ENCODE peak calls at places on chromosomes 16 and 17, in five cellular contexts. S is dorsolateral prefrontal cortex, A is upper lobe of right lung, L is SK-N-SH, V is AG04450. B is an unnamed sample. For H3K27me3, the result is how much of the 10 kb centered on the place peaks cover.

GRCh38 chr16:4293822-4294457 is 21.1 kb upstream of the TFAP4 start:
- DNase-seq in V (no peak), A (peak), L (peak), S (no peak), B (no peak)

GRCh38 chr16:11232852-11233726 is 22.9 kb downstream of the SOCS1 start:
- DNase-seq in L (no peak), A (peak), S (no peak), V (no peak), B (peak)

GRCh38 chr16:82368041-82368440 is 198.0 kb upstream of the MPHOSPH6 start:
- DNase-seq in L (peak), V (no peak), S (peak), A (no peak), B (no peak)

GRCh38 chr16:51391798-51392511 is 240.9 kb upstream of the SALL1 start:
- DNase-seq in A (no peak), V (no peak), S (no peak), L (no peak), B (no peak)

GRCh38 chr16:89484923-89485679 is 5.3 kb downstream of the ANKRD11 start:
- DNase-seq in L (no peak), V (no peak), A (no peak), S (no peak), B (no peak)

GRCh38 chr16:66135376-66135775 is 231.1 kb upstream of the CDH5 start:
- DNase-seq in V (no peak), A (no peak), L (no peak), S (no peak), B (no peak)

GRCh38 chr16:10362077-10362863 is 23.6 kb upstream of the ATF7IP2 start:
- DNase-seq in L (no peak), V (no peak), S (no peak), A (no peak), B (peak)

GRCh38 chr16:23924138-23924537 is 88.4 kb downstream of the PRKCB start:
- DNase-seq in S (no peak), L (no peak), V (no peak), A (no peak), B (no peak)

GRCh38 chr16:71796501-71796900 is 12.1 kb downstream of the AP1G1 start:
- DNase-seq in V (no peak), A (no peak), L (no peak), S (no peak), B (no peak)

GRCh38 chr16:69324013-69324531 is 6.3 kb downstream of the PDF start:
- DNase-seq in L (peak), A (peak), S (peak), V (no peak), B (peak)

GRCh38 chr17:60637683-60638082 is 37.7 kb downstream of the PPM1D start:
- DNase-seq in A (no peak), V (no peak), L (no peak), S (no peak), B (no peak)

GRCh38 chr17:60639019-60639330 is 38.7 kb upstream of the BCAS3 start:
- DNase-seq in S (no peak), A (no peak), L (no peak), V (no peak), B (no peak)

GRCh38 chr17:60641810-60642220 is 35.8 kb upstream of the BCAS3 start:
- DNase-seq in L (peak), S (peak), V (peak), A (no peak), B (no peak)

GRCh38 chr17:60641126-60641525 is 36.5 kb upstream of the BCAS3 start:
- DNase-seq in A (no peak), V (no peak), L (no peak), S (no peak), B (no peak)

DNA sequence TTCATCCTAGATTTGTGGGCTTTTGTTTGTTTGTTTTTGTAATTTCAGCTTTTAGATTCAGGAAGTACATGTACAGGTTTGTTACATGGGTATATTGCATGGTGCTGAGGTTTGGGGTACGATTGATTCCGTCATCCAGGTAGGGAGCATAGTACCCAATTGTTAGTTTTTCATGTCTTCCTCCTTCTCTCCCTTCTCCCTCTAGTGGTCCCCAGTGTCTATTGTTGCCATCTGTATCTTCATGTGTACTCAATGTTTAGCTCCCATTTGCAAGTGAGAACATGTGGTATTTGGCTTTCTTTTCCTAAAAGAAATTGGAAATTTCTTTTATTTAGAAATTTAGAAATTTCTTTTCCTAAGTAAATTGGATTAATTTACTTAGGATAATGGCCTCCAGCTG is 37.1 kb upstream of the BCAS3 start:
- DNase-seq in L (no peak), S (no peak), V (no peak), A (no peak), B (no peak)
- TF ChIP-seq CTCF in L (peak), S (no peak), V (peak), A (peak), B (no peak)

GRCh38 chr17:78448356-78448993 is 70.0 kb downstream of the PGS1 start:
- DNase-seq in S (no peak), L (no peak), A (no peak), V (no peak), B (no peak)
- H3K27me3 ChIP-seq in S (under half), L (under half), A (under half), V (under half), B (under half)

GRCh38 chr16:87582221-87582965 is 19.9 kb upstream of the JPH3 start:
- DNase-seq in A (peak), L (peak), V (no peak), S (no peak), B (peak)
- H3K4me3 ChIP-seq in A (no peak), L (peak), V (peak), S (no peak), B (no peak)

GRCh38 chr16:59148312-59148711 is 414.2 kb upstream of the GOT2 start:
- DNase-seq in S (no peak), A (no peak), L (no peak), V (no peak), B (no peak)
- TF ChIP-seq CTCF in S (no peak), A (no peak), L (no peak), V (no peak), B (no peak)

GRCh38 chr16:85633438-85633743 is 20.3 kb downstream of the GSE1 start:
- DNase-seq in V (no peak), S (no peak), A (no peak), L (no peak), B (no peak)

GRCh38 chr16:85631802-85632393 is 18.8 kb downstream of the GSE1 start:
- DNase-seq in V (no peak), S (no peak), A (no peak), L (peak), B (no peak)

GRCh38 chr16:85631230-85631629 is 18.1 kb downstream of the GSE1 start:
- DNase-seq in L (no peak), V (no peak), A (no peak), S (no peak), B (no peak)

GRCh38 chr16:85633888-85634287 is 20.8 kb downstream of the GSE1 start:
- DNase-seq in V (no peak), S (no peak), L (no peak), A (no peak), B (no peak)

DNA sequence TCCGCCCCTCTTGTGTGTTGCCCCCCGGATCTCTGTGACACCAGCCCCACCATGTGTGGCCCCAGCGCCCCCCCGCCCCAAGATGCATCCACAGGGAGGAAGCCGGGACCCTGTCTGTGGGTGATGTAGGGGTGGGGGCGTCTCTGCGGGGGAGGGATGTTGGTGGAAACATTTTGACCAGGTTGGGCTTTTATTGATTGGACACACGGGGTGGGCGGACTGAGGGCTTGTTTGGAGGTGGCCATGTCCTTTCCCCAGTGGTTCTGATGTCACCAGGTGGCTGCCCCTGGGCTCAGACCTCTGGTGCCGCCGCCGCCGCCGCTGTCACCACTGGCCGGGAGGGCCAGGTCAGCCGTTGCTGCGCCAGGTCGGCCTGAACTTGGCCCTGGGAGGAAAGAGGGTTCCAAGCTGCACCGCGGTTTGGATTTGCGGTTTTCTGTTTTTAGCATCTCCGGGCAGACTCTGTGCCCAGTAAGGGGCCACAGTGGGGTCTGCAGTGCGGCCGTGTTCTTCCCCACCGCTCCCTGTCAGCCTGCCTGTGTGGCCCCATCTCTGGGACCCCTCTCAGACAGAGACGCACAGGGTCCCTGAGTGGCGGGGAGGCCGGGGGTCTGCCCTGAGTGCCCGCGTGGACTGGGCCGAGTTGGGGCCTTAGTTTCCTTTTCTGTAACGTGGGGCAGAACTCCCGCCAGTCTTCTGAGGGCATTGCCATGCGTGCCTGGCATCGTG is 19.8 kb downstream of the GSE1 start:
- DNase-seq in L (no peak), A (no peak), V (no peak), S (no peak), B (no peak)
- H3K27me3 ChIP-seq in L (under half), A (under half), V (under half), S (under half), B (under half)

DNA sequence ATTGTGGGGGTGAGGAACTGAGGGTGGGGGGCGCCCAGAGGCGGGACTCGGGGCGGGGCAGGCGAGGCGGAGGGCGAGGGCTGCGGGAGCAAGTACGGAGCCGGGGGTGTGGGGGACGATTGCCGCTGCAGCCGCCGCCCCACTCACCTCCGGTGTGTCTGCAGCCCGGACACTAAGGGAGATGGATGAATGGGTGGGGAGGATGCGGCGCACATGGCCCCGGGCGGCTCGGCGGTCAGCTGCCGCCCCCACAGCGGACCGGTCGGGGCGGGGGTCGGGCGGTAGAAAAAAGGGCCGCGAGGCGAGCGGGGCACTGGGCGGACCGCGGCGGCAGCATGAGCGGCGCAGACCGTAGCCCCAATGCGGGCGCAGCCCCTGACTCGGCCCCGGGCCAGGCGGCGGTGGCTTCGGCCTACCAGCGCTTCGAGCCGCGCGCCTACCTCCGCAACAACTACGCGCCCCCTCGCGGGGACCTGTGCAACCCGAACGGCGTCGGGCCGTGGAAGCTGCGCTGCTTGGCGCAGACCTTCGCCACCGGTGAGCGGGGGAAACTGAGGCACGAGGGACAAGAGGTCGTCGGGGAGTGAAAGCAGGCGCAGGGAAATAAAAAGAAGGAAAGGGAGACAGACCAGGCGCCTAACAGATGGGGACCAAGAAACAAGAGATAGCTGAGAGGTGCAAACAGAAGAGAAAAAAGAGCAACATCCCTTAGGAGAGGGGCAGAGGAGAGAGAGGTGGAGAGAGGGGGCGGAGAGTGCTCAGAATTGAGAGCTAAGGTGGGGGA is at the start of gene PNMT:
- DNase-seq in L (peak), V (no peak), A (peak), S (peak), B (peak)
- H3K4me3 ChIP-seq in L (peak), V (peak), A (peak), S (peak), B (peak)

GRCh38 chr17:71237903-71238538 is 882.8 kb upstream of the SOX9 start:
- DNase-seq in L (peak), A (no peak), V (no peak), S (no peak), B (no peak)
- TF ChIP-seq CTCF in L (peak), A (peak), V (peak), S (no peak), B (no peak)

GRCh38 chr16:13767215-13767614 is 152.7 kb upstream of the ERCC4 start:
- DNase-seq in L (no peak), S (no peak), V (no peak), A (no peak), B (no peak)

GRCh38 chr16:13770436-13770835 is 149.5 kb upstream of the ERCC4 start:
- DNase-seq in A (no peak), S (no peak), V (no peak), L (no peak), B (no peak)

DNA sequence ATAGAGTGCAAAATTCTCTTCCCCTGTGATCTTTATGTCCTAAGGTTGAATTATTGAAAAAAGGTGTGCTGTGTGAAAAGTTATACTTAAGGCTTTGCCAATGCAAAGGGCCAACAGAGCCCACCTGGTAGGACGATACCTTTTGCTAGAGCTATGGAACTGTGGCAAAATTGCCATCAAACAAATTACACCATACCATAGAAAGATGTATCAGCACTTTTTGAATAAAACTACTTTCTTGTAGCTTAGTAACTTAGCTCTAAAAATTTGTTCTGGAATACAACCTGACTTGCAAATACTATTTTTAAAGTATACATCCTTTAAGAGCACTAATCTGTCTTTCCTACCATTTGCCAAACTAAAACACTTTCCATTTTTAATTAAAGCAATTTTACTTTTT is 147.2 kb upstream of the ERCC4 start:
- DNase-seq in A (no peak), V (no peak), L (no peak), S (no peak), B (no peak)
- H3K27me3 ChIP-seq in A (under half), V (under half), L (under half), S (under half), B (under half)

DNA sequence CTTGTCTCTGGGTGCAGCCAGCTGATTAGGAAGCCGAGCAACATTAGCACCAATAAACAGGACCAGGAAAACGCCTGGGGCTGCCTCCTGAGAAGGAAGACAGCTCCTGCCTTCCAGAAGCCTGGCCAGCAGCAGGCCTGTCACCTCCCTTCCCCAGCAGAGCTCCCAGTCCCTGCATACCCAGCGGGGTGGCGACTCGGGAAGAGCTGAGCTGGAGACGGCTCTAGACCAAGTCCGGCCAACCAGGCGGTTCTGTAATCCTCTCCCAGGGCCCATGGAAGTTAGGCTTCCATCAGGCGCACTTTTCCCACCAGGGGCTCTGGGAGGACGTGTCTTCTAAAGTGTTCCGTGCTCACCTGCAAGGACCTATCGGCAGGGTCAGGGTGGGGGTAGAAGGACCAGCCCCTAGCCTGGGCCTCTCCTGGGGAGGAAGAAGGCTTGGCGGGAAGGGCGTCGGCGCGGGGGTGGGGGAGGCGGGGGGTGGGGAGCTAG is 12.0 kb upstream of the CLUH start:
- DNase-seq in S (no peak), A (no peak), V (no peak), L (no peak), B (no peak)
- H3K4me3 ChIP-seq in S (peak), A (peak), V (no peak), L (no peak), B (peak)